ENCODE peak calls at places on chromosomes 3 and 15, in ten cellular contexts. One of them, this sample, is unnamed.
A peak's percentile ranks its signal among the peaks of the same experiment; 100 is the strongest.

GRCh38 chr15:68809517-68809916 is 11.2 kb downstream of the ANP32A start:
- DNase-seq in sigmoid colon: peak; percentile 27
- DNase-seq in body of pancreas: no peak
- DNase-seq in ovary: no peak
- DNase-seq in A549: no peak
- DNase-seq in adrenal gland: no peak
- DNase-seq in thyroid gland: no peak
- DNase-seq in tibial nerve: no peak
- DNase-seq in transverse colon: no peak
- DNase-seq in Peyer's patch: no peak
- DNase-seq in this sample: no peak

GRCh38 chr3:21654241-21654640 is 96.8 kb downstream of the ZNF385D start:
- DNase-seq in sigmoid colon: no peak
- DNase-seq in body of pancreas: no peak
- DNase-seq in ovary: no peak
- DNase-seq in A549: no peak
- DNase-seq in adrenal gland: no peak
- DNase-seq in thyroid gland: no peak
- DNase-seq in tibial nerve: no peak
- DNase-seq in transverse colon: no peak
- DNase-seq in Peyer's patch: no peak
- DNase-seq in this sample: no peak

GRCh38 chr15:53787349-53787748 is 27.9 kb upstream of the WDR72 start:
- DNase-seq in sigmoid colon: no peak
- DNase-seq in body of pancreas: no peak
- DNase-seq in ovary: no peak
- DNase-seq in A549: no peak
- DNase-seq in adrenal gland: no peak
- DNase-seq in thyroid gland: no peak
- DNase-seq in tibial nerve: no peak
- DNase-seq in transverse colon: no peak
- DNase-seq in Peyer's patch: no peak
- DNase-seq in this sample: no peak

GRCh38 chr3:146088840-146089239 is 72.1 kb downstream of the PLOD2 start:
- DNase-seq in sigmoid colon: no peak
- DNase-seq in body of pancreas: no peak
- DNase-seq in ovary: no peak
- DNase-seq in A549: no peak
- DNase-seq in adrenal gland: no peak
- DNase-seq in thyroid gland: no peak
- DNase-seq in tibial nerve: no peak
- DNase-seq in transverse colon: no peak
- DNase-seq in Peyer's patch: no peak
- DNase-seq in this sample: no peak

GRCh38 chr3:184238246-184238818 is 8.9 kb downstream of the VWA5B2 start:
- DNase-seq in sigmoid colon: no peak
- DNase-seq in body of pancreas: no peak
- DNase-seq in ovary: no peak
- DNase-seq in A549: no peak
- DNase-seq in adrenal gland: no peak
- DNase-seq in thyroid gland: no peak
- DNase-seq in tibial nerve: no peak
- DNase-seq in transverse colon: no peak
- DNase-seq in Peyer's patch: no peak
- DNase-seq in this sample: no peak

GRCh38 chr3:117695321-117695720 is 985.7 kb downstream of the TUSC7 start:
- DNase-seq in sigmoid colon: no peak
- DNase-seq in body of pancreas: no peak
- DNase-seq in ovary: no peak
- DNase-seq in A549: no peak
- DNase-seq in adrenal gland: no peak
- DNase-seq in thyroid gland: no peak
- DNase-seq in tibial nerve: no peak
- DNase-seq in transverse colon: no peak
- DNase-seq in Peyer's patch: no peak
- DNase-seq in this sample: no peak

GRCh38 chr15:85646538-85647091 is 148.1 kb downstream of the KLHL25 start:
- DNase-seq in sigmoid colon: no peak
- DNase-seq in body of pancreas: no peak
- DNase-seq in ovary: no peak
- DNase-seq in A549: no peak
- DNase-seq in adrenal gland: no peak
- DNase-seq in thyroid gland: no peak
- DNase-seq in tibial nerve: no peak
- DNase-seq in transverse colon: no peak
- DNase-seq in Peyer's patch: no peak
- DNase-seq in this sample: no peak

GRCh38 chr3:99659032-99659431 is 20.6 kb downstream of the COL8A1 start:
- DNase-seq in sigmoid colon: peak; percentile 84
- DNase-seq in body of pancreas: peak; percentile 8
- DNase-seq in ovary: no peak
- DNase-seq in A549: peak; percentile 31
- DNase-seq in adrenal gland: no peak
- DNase-seq in thyroid gland: no peak
- DNase-seq in tibial nerve: no peak
- DNase-seq in transverse colon: no peak
- DNase-seq in Peyer's patch: no peak
- DNase-seq in this sample: peak; percentile 17

GRCh38 chr3:124282751-124283643 is 291.1 kb upstream of the ROPN1 start:
- DNase-seq in sigmoid colon: peak; percentile 74
- DNase-seq in body of pancreas: no peak
- DNase-seq in ovary: no peak
- DNase-seq in A549: no peak
- DNase-seq in adrenal gland: no peak
- DNase-seq in thyroid gland: no peak
- DNase-seq in tibial nerve: no peak
- DNase-seq in transverse colon: no peak
- DNase-seq in Peyer's patch: no peak
- DNase-seq in this sample: no peak

GRCh38 chr15:75349851-75350588 is 3.2 kb downstream of the NEIL1 start:
- DNase-seq in sigmoid colon: no peak
- DNase-seq in body of pancreas: peak; percentile 28
- DNase-seq in ovary: peak; percentile 23
- DNase-seq in A549: no peak
- DNase-seq in adrenal gland: no peak
- DNase-seq in thyroid gland: peak; percentile 24
- DNase-seq in tibial nerve: no peak
- DNase-seq in transverse colon: peak; percentile 66
- DNase-seq in Peyer's patch: peak; percentile 91
- DNase-seq in this sample: no peak
- TF ChIP-seq POLR2A in sigmoid colon: no peak
- TF ChIP-seq POLR2A in body of pancreas: no peak
- TF ChIP-seq POLR2A in ovary: no peak
- TF ChIP-seq POLR2A in A549: no peak
- TF ChIP-seq POLR2A in adrenal gland: no peak
- TF ChIP-seq POLR2A in thyroid gland: no peak
- TF ChIP-seq POLR2A in tibial nerve: no peak
- TF ChIP-seq POLR2A in transverse colon: no peak
- TF ChIP-seq POLR2A in Peyer's patch: no peak
- TF ChIP-seq POLR2A in this sample: peak; percentile 48

DNA sequence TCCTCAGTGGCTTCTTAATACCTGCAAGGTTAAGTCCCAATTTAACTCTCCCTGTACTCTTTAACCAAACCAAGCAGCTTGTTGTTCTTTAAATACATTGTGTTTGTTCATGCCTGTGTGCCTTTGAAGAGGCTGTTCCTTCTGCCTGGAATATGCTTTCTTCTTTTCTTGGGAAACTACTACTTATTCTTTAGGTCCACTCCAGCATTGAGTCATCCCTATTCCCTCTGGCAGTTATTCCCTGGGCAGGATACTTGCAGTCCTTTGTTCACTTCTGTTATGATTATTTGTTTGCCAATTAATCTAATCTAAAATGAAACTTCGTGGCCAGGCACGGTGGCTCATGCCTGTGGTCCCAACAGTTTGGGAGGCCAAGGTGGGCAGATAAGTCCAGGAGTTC is 139.3 kb downstream of the ZNF609 start:
- DNase-seq in sigmoid colon: no peak
- DNase-seq in body of pancreas: no peak
- DNase-seq in ovary: no peak
- DNase-seq in A549: peak; percentile 22
- DNase-seq in adrenal gland: no peak
- DNase-seq in thyroid gland: no peak
- DNase-seq in tibial nerve: no peak
- DNase-seq in transverse colon: no peak
- DNase-seq in Peyer's patch: no peak
- DNase-seq in this sample: no peak
- TF ChIP-seq POLR2A in sigmoid colon: no peak
- TF ChIP-seq POLR2A in body of pancreas: no peak
- TF ChIP-seq POLR2A in ovary: no peak
- TF ChIP-seq POLR2A in A549: no peak
- TF ChIP-seq POLR2A in adrenal gland: no peak
- TF ChIP-seq POLR2A in thyroid gland: no peak
- TF ChIP-seq POLR2A in tibial nerve: no peak
- TF ChIP-seq POLR2A in transverse colon: no peak
- TF ChIP-seq POLR2A in Peyer's patch: no peak
- TF ChIP-seq POLR2A in this sample: no peak

DNA sequence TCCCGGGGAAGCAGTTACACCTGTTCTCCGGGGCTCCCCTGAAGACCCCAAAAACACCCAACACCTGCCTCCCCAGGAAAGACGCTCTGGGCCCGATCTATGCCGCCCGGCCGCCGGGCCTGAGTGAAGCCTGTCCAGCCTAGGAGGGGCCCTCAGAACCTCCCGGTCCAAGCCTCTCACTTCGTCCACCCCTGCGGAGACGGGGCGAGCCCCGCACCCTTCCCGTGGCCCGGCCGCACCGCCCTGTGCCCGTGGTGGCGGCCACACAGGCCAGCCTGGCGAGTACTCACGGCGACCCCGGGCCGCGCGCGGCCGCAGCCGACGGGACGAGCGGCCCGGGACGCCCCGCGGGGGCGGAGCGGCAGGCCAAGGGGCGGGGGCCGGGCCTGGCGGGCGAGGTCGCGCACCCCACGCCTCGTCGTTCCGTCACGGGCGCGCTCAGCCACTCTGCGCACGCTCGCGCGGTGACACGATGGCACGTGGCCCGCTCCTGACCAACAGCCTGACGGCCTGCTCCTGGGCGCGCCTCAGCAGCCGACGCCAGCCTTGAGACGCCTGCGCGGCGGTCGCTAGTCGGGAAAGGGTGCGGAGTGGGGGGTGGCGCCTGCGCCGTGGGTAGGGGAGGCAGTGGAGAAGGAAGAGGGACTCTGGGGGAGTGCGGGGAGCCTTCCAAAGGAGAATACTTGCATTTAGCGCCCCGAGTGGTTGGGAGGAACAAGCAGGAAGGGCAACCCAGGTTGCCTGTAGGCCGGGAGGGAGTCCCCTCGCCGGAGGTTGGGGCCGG is at the start of gene PARP6:
- DNase-seq in sigmoid colon: peak; percentile 99
- DNase-seq in body of pancreas: peak; percentile 99
- DNase-seq in ovary: peak; percentile 99
- DNase-seq in A549: peak; percentile 100
- DNase-seq in adrenal gland: peak; percentile 99
- DNase-seq in thyroid gland: peak; percentile 99
- DNase-seq in tibial nerve: peak; percentile 95
- DNase-seq in transverse colon: peak; percentile 98
- DNase-seq in Peyer's patch: peak; percentile 99
- DNase-seq in this sample: peak; percentile 80
- TF ChIP-seq POLR2A in sigmoid colon: peak; percentile 13
- TF ChIP-seq POLR2A in body of pancreas: peak; percentile 53
- TF ChIP-seq POLR2A in ovary: no peak
- TF ChIP-seq POLR2A in A549: peak; percentile 90
- TF ChIP-seq POLR2A in adrenal gland: peak; percentile 76
- TF ChIP-seq POLR2A in thyroid gland: no peak
- TF ChIP-seq POLR2A in tibial nerve: peak; percentile 25
- TF ChIP-seq POLR2A in transverse colon: peak; percentile 51
- TF ChIP-seq POLR2A in Peyer's patch: peak; percentile 80
- TF ChIP-seq POLR2A in this sample: peak; percentile 25

GRCh38 chr3:43621974-43622739 is at the start of gene ANO10:
- DNase-seq in sigmoid colon: peak; percentile 99
- DNase-seq in body of pancreas: peak; percentile 99
- DNase-seq in ovary: peak; percentile 100
- DNase-seq in A549: peak; percentile 97
- DNase-seq in adrenal gland: peak; percentile 100
- DNase-seq in thyroid gland: peak; percentile 99
- DNase-seq in tibial nerve: peak; percentile 94
- DNase-seq in transverse colon: peak; percentile 99
- DNase-seq in Peyer's patch: peak; percentile 99
- DNase-seq in this sample: peak; percentile 99
- TF ChIP-seq POLR2A in sigmoid colon: peak; percentile 31
- TF ChIP-seq POLR2A in body of pancreas: peak; percentile 41
- TF ChIP-seq POLR2A in ovary: peak; percentile 20
- TF ChIP-seq POLR2A in A549: peak; percentile 52
- TF ChIP-seq POLR2A in adrenal gland: no peak
- TF ChIP-seq POLR2A in thyroid gland: no peak
- TF ChIP-seq POLR2A in tibial nerve: peak; percentile 63
- TF ChIP-seq POLR2A in transverse colon: peak; percentile 5
- TF ChIP-seq POLR2A in Peyer's patch: no peak
- TF ChIP-seq POLR2A in this sample: peak; percentile 82

DNA sequence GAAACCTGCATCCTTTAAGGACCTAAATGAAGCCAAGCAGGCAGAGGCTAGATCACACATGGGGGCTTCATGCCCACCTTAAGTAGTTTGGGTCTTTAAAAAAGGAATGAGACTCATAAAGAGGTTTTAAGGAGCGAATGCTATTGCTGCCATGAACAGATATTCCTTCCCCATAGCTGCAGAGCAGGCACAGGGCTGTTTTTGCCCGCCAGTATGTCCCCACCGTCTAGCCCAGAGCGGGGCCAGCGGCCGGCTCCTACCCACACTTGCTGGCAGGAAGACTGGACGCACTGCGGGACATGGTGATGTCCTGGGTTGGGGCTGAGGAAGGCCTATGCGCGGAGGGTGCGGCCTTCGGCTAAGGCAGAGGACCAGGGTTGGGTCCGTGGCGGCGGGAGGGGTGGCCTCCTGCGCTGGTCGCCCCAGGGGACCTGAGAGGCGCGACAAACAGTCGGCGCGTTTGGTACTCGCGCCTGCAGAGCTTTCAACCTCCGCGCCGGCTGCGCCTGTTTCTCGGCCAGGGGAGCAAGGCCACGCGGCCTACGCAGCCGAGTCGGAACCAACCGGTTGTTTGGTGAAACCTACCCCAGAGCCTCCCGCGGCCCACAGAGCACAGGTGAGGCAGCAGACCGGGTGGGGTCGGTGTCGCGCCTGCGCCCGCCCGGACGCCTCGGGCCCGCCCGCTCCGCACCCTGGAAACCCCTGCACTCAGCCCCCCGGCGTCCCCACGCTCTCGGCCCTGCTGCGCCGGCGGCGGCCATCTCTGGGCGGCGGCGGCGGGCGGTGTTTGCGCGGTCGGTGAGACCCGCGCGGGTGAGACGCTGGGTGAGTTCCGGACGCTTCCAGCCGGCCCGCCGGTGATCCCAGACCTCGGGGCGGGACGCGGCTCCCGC is at the start of gene FAIM:
- DNase-seq in sigmoid colon: peak; percentile 85
- DNase-seq in body of pancreas: peak; percentile 78
- DNase-seq in ovary: peak; percentile 81
- DNase-seq in A549: peak; percentile 78
- DNase-seq in adrenal gland: peak; percentile 75
- DNase-seq in thyroid gland: peak; percentile 80
- DNase-seq in tibial nerve: peak; percentile 44
- DNase-seq in transverse colon: peak; percentile 75
- DNase-seq in Peyer's patch: peak; percentile 82
- DNase-seq in this sample: peak; percentile 78
- TF ChIP-seq POLR2A in sigmoid colon: no peak
- TF ChIP-seq POLR2A in body of pancreas: peak; percentile 80
- TF ChIP-seq POLR2A in ovary: peak; percentile 22
- TF ChIP-seq POLR2A in A549: peak; percentile 29
- TF ChIP-seq POLR2A in adrenal gland: peak; percentile 34
- TF ChIP-seq POLR2A in thyroid gland: no peak
- TF ChIP-seq POLR2A in tibial nerve: no peak
- TF ChIP-seq POLR2A in transverse colon: peak; percentile 59
- TF ChIP-seq POLR2A in Peyer's patch: peak; percentile 11
- TF ChIP-seq POLR2A in this sample: no peak